ENCODE peak calls at places on chromosomes 13 and 19, in seven cellular contexts. E is K562, W is H1, M is HepG2, C is GM12878, P is endothelial cell of umbilical vein, S is HCT116. F is an unnamed sample.

GRCh38 chr13:104301216-104301975 is 1235.2 kb upstream of the SLC10A2 start:
- DNase-seq in E (no peak), W (no peak), M (no peak), C (no peak), P (no peak), S (no peak), F (no peak)

GRCh38 chr13:35534343-35534742 is 57.9 kb upstream of the MAB21L1 start:
- DNase-seq in E (no peak), W (no peak), M (no peak), C (no peak), P (no peak), S (no peak), F (no peak)

GRCh38 chr19:12611361-12611699 is 610 bp downstream of the ZNF791 start:
- DNase-seq in E (peak), W (no peak), M (peak), C (no peak), P (peak), S (peak), F (peak)

GRCh38 chr13:49441312-49441711 is 2.6 kb downstream of the CAB39L start:
- DNase-seq in E (no peak), W (no peak), M (no peak), C (no peak), P (no peak), S (no peak), F (no peak)

GRCh38 chr13:30581582-30581981 is 36.1 kb upstream of the USPL1 start:
- DNase-seq in E (no peak), W (no peak), M (peak), C (no peak), P (peak), S (peak), F (no peak)

GRCh38 chr13:51913421-51914136 is 51.8 kb downstream of the CCDC70 start:
- DNase-seq in E (no peak), W (no peak), M (no peak), C (no peak), P (no peak), S (no peak), F (peak)

GRCh38 chr13:42906257-42906656 is 85.8 kb downstream of the EPSTI1 start:
- DNase-seq in E (no peak), W (no peak), M (no peak), C (no peak), P (no peak), S (no peak), F (no peak)

GRCh38 chr19:57719424-57719823 is 8.0 kb downstream of the ZNF671 start:
- DNase-seq in E (no peak), W (no peak), M (no peak), C (no peak), P (no peak), S (no peak), F (no peak)

GRCh38 chr19:9939301-9939913 is 3.1 kb upstream of the OLFM2 start:
- DNase-seq in E (no peak), W (no peak), M (no peak), C (no peak), P (no peak), S (no peak), F (no peak)

GRCh38 chr19:18098891-18099622 is 1.5 kb downstream of the MAST3 start:
- DNase-seq in E (peak), W (no peak), M (no peak), C (peak), P (no peak), S (no peak), F (no peak)

GRCh38 chr19:4714016-4714415 is 9.6 kb downstream of the DPP9 start:
- DNase-seq in E (no peak), W (no peak), M (no peak), C (no peak), P (no peak), S (no peak), F (no peak)

GRCh38 chr13:21054313-21054712 is 7.1 kb downstream of the LATS2 start:
- DNase-seq in E (no peak), W (no peak), M (no peak), C (no peak), P (no peak), S (no peak), F (no peak)

GRCh38 chr19:35000647-35001501 is 751 bp downstream of the GRAMD1A start:
- DNase-seq in E (peak), W (peak), M (peak), C (no peak), P (peak), S (no peak), F (peak)

GRCh38 chr19:34998777-34999497 is 1.2 kb upstream of the GRAMD1A start:
- DNase-seq in E (peak), W (no peak), M (peak), C (no peak), P (no peak), S (no peak), F (peak)

GRCh38 chr19:35002037-35002535 is 2.0 kb downstream of the GRAMD1A start:
- DNase-seq in E (no peak), W (no peak), M (no peak), C (no peak), P (no peak), S (no peak), F (peak)

GRCh38 chr19:34999498-35000337 is at the start of gene GRAMD1A:
- DNase-seq in E (peak), W (peak), M (peak), C (no peak), P (peak), S (peak), F (peak)

GRCh38 chr19:35000338-35000646 is 169 bp downstream of the GRAMD1A start:
- DNase-seq in E (no peak), W (no peak), M (no peak), C (no peak), P (no peak), S (no peak), F (no peak)
- H3K9ac ChIP-seq in E (peak), W (peak), M (peak), C (peak), P (no peak), S (peak), F (peak)

GRCh38 chr13:29483211-29483610 is 112.3 kb downstream of the SLC7A1 start:
- DNase-seq in E (no peak), W (no peak), M (no peak), C (no peak), P (no peak), S (no peak), F (peak)

GRCh38 chr13:29480893-29481525 is 114.5 kb downstream of the SLC7A1 start:
- DNase-seq in E (no peak), W (no peak), M (no peak), C (no peak), P (no peak), S (no peak), F (no peak)

GRCh38 chr13:29482504-29482903 is 113.0 kb downstream of the SLC7A1 start:
- DNase-seq in E (no peak), W (no peak), M (no peak), C (no peak), P (no peak), S (no peak), F (no peak)

GRCh38 chr13:29479716-29480492 is 115.6 kb downstream of the SLC7A1 start:
- DNase-seq in E (no peak), W (no peak), M (no peak), C (no peak), P (no peak), S (no peak), F (no peak)

GRCh38 chr13:29481603-29482002 is 113.9 kb downstream of the SLC7A1 start:
- DNase-seq in E (no peak), W (no peak), M (no peak), C (no peak), P (no peak), S (no peak), F (no peak)
- TF ChIP-seq MAX in E (no peak), W (no peak), M (no peak), C (no peak), P (no peak), S (no peak), F (no peak)

DNA sequence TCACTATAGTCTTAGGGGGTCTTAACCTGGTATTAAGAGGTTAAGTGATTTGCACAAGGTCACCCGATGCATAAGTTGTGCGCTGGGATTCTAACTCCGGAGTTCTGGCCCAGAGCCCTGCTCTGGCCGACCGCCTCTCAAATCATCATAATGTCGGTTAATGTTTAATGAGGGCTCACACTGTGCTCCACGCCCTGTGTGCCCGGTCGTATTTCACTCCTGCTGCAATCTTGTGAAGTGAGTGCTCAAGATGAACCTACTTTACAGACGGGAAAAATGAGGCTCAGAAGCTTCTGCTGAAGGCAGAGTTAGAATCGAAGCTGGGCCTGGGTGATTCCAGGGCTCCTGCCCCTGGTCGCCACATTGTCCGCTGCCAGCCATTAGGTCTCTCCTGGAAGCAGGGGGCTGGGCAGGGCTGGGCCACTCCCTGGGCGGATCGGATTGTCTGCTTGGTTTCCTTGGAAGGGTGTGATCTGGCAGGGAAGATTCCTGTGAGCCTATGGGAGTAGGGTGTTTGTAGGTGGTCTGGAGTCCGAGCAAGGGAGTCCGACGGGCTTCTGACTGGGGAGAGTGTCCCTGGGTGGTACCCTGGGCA is 1.1 kb downstream of the PAK4 start:
- DNase-seq in E (no peak), W (no peak), M (peak), C (no peak), P (peak), S (no peak), F (no peak)
- H3K9ac ChIP-seq in E (peak), W (no peak), M (peak), C (no peak), P (peak), S (peak), F (peak)

GRCh38 chr19:5975388-5975728 is 2.6 kb downstream of the RANBP3 start:
- DNase-seq in E (no peak), W (no peak), M (no peak), C (no peak), P (no peak), S (no peak), F (no peak)

GRCh38 chr19:5974721-5975387 is 3.1 kb downstream of the RANBP3 start:
- DNase-seq in E (no peak), W (no peak), M (peak), C (peak), P (no peak), S (no peak), F (no peak)

GRCh38 chr19:5972355-5972731 is 5.6 kb downstream of the RANBP3 start:
- DNase-seq in E (no peak), W (no peak), M (no peak), C (no peak), P (no peak), S (no peak), F (no peak)

GRCh38 chr19:5973376-5973775 is 4.6 kb downstream of the RANBP3 start:
- DNase-seq in E (no peak), W (no peak), M (no peak), C (no peak), P (no peak), S (no peak), F (no peak)

GRCh38 chr19:5973867-5974635 is 3.9 kb downstream of the RANBP3 start:
- DNase-seq in E (no peak), W (no peak), M (no peak), C (no peak), P (no peak), S (no peak), F (no peak)
- TF ChIP-seq MAX in E (no peak), W (no peak), M (no peak), C (no peak), P (no peak), S (no peak), F (no peak)

GRCh38 chr13:109725297-109725696 is 61.1 kb downstream of the IRS2 start:
- DNase-seq in E (no peak), W (no peak), M (no peak), C (no peak), P (no peak), S (no peak), F (no peak)

GRCh38 chr13:109725995-109726637 is 60.3 kb downstream of the IRS2 start:
- DNase-seq in E (no peak), W (no peak), M (no peak), C (no peak), P (no peak), S (no peak), F (no peak)

GRCh38 chr13:109727251-109727650 is 59.1 kb downstream of the IRS2 start:
- DNase-seq in E (no peak), W (no peak), M (no peak), C (no peak), P (no peak), S (no peak), F (no peak)

GRCh38 chr13:109729031-109729870 is 57.1 kb downstream of the IRS2 start:
- DNase-seq in E (no peak), W (no peak), M (no peak), C (no peak), P (no peak), S (no peak), F (peak)

DNA sequence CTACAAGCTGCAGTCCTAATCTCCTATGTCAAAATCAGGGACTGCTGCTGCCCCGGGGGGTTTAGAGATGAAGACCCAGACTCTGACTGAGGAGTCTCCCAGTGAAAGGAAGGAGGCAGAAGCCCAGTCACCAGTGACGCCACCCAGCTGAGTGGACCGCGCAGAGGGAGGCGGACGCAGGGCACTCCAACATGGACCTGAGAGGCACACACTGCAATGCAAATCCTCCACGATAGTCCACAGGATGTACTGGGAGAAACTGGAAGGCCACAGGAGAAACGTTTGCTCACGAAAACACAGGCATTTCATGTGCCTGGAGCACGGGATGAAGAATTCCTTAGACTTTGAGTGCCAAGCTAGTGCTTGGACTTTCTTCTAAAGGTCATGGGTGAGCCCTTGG is 58.3 kb downstream of the IRS2 start:
- DNase-seq in E (no peak), W (no peak), M (no peak), C (no peak), P (no peak), S (no peak), F (no peak)
- H3K9ac ChIP-seq in E (no peak), W (no peak), M (no peak), C (no peak), P (no peak), S (no peak), F (no peak)

GRCh38 chr19:39070888-39071287 is 13.3 kb upstream of the ACP7 start:
- DNase-seq in E (no peak), W (no peak), M (no peak), C (no peak), P (no peak), S (no peak), F (no peak)
- TF ChIP-seq MAX in E (no peak), W (no peak), M (no peak), C (no peak), P (no peak), S (no peak), F (no peak)

GRCh38 chr19:53865523-53865917 is 2.2 kb upstream of the MYADM start:
- DNase-seq in E (no peak), W (no peak), M (peak), C (no peak), P (no peak), S (no peak), F (no peak)
- H3K9ac ChIP-seq in E (peak), W (peak), M (peak), C (no peak), P (peak), S (peak), F (peak)